ENCODE peak calls at places on chromosomes 12 and 14, in eight cellular contexts. One of them, this sample, is unnamed.

GRCh38 chr12:45907955-45908354 is 82.4 kb downstream of the SCAF11 start:
- DNase-seq in activated CD4-positive, alpha-beta T cell treated with anti-CD3 and anti-CD28 coated beads for 24 hours: no peak
- DNase-seq in heart left ventricle: no peak
- DNase-seq in stimulated activated CD4-positive, alpha-beta T cell treated with anti-CD3 and anti-CD28 coated beads, Interleukin-4, amount 100 ng/mL, for 48 hours: no peak
- DNase-seq in hippocampal formation: no peak
- DNase-seq in effector memory CD4-positive, alpha-beta T cell: no peak
- DNase-seq in neuronal stem cell: no peak
- DNase-seq in small intestine: no peak
- DNase-seq in this sample: no peak

GRCh38 chr14:68873379-68873778 is 80.5 kb upstream of the ZFP36L1 start:
- DNase-seq in activated CD4-positive, alpha-beta T cell treated with anti-CD3 and anti-CD28 coated beads for 24 hours: no peak
- DNase-seq in heart left ventricle: no peak
- DNase-seq in stimulated activated CD4-positive, alpha-beta T cell treated with anti-CD3 and anti-CD28 coated beads, Interleukin-4, amount 100 ng/mL, for 48 hours: no peak
- DNase-seq in hippocampal formation: no peak
- DNase-seq in effector memory CD4-positive, alpha-beta T cell: no peak
- DNase-seq in neuronal stem cell: no peak
- DNase-seq in small intestine: no peak
- DNase-seq in this sample: no peak

GRCh38 chr12:114631242-114631641 is 52.7 kb downstream of the TBX3 start:
- DNase-seq in activated CD4-positive, alpha-beta T cell treated with anti-CD3 and anti-CD28 coated beads for 24 hours: no peak
- DNase-seq in heart left ventricle: no peak
- DNase-seq in stimulated activated CD4-positive, alpha-beta T cell treated with anti-CD3 and anti-CD28 coated beads, Interleukin-4, amount 100 ng/mL, for 48 hours: no peak
- DNase-seq in hippocampal formation: no peak
- DNase-seq in effector memory CD4-positive, alpha-beta T cell: no peak
- DNase-seq in neuronal stem cell: no peak
- DNase-seq in small intestine: no peak
- DNase-seq in this sample: no peak

GRCh38 chr14:48890333-48890732 is 695.8 kb downstream of the RPS29 start:
- DNase-seq in activated CD4-positive, alpha-beta T cell treated with anti-CD3 and anti-CD28 coated beads for 24 hours: no peak
- DNase-seq in heart left ventricle: no peak
- DNase-seq in stimulated activated CD4-positive, alpha-beta T cell treated with anti-CD3 and anti-CD28 coated beads, Interleukin-4, amount 100 ng/mL, for 48 hours: no peak
- DNase-seq in hippocampal formation: no peak
- DNase-seq in effector memory CD4-positive, alpha-beta T cell: no peak
- DNase-seq in neuronal stem cell: no peak
- DNase-seq in small intestine: no peak
- DNase-seq in this sample: no peak

GRCh38 chr12:3061129-3061857 is 15.9 kb upstream of the TSPAN9 start:
- DNase-seq in activated CD4-positive, alpha-beta T cell treated with anti-CD3 and anti-CD28 coated beads for 24 hours: no peak
- DNase-seq in heart left ventricle: peak
- DNase-seq in stimulated activated CD4-positive, alpha-beta T cell treated with anti-CD3 and anti-CD28 coated beads, Interleukin-4, amount 100 ng/mL, for 48 hours: no peak
- DNase-seq in hippocampal formation: no peak
- DNase-seq in effector memory CD4-positive, alpha-beta T cell: no peak
- DNase-seq in neuronal stem cell: no peak
- DNase-seq in small intestine: no peak
- DNase-seq in this sample: peak

GRCh38 chr14:65214741-65215140 is 112.4 kb upstream of the MAX start:
- DNase-seq in activated CD4-positive, alpha-beta T cell treated with anti-CD3 and anti-CD28 coated beads for 24 hours: no peak
- DNase-seq in heart left ventricle: no peak
- DNase-seq in stimulated activated CD4-positive, alpha-beta T cell treated with anti-CD3 and anti-CD28 coated beads, Interleukin-4, amount 100 ng/mL, for 48 hours: no peak
- DNase-seq in hippocampal formation: no peak
- DNase-seq in effector memory CD4-positive, alpha-beta T cell: no peak
- DNase-seq in neuronal stem cell: no peak
- DNase-seq in small intestine: no peak
- DNase-seq in this sample: no peak

GRCh38 chr14:35332517-35333346 is 40.5 kb downstream of the PSMA6 start:
- DNase-seq in activated CD4-positive, alpha-beta T cell treated with anti-CD3 and anti-CD28 coated beads for 24 hours: peak
- DNase-seq in heart left ventricle: no peak
- DNase-seq in stimulated activated CD4-positive, alpha-beta T cell treated with anti-CD3 and anti-CD28 coated beads, Interleukin-4, amount 100 ng/mL, for 48 hours: peak
- DNase-seq in hippocampal formation: no peak
- DNase-seq in effector memory CD4-positive, alpha-beta T cell: no peak
- DNase-seq in neuronal stem cell: no peak
- DNase-seq in small intestine: peak
- DNase-seq in this sample: peak

GRCh38 chr14:92633274-92633616 is 115.2 kb downstream of the LGMN start:
- DNase-seq in activated CD4-positive, alpha-beta T cell treated with anti-CD3 and anti-CD28 coated beads for 24 hours: no peak
- DNase-seq in heart left ventricle: no peak
- DNase-seq in stimulated activated CD4-positive, alpha-beta T cell treated with anti-CD3 and anti-CD28 coated beads, Interleukin-4, amount 100 ng/mL, for 48 hours: no peak
- DNase-seq in hippocampal formation: no peak
- DNase-seq in effector memory CD4-positive, alpha-beta T cell: no peak
- DNase-seq in neuronal stem cell: no peak
- DNase-seq in small intestine: no peak
- DNase-seq in this sample: no peak

GRCh38 chr12:5260591-5261086 is 171.3 kb upstream of the NTF3 start:
- DNase-seq in activated CD4-positive, alpha-beta T cell treated with anti-CD3 and anti-CD28 coated beads for 24 hours: no peak
- DNase-seq in heart left ventricle: no peak
- DNase-seq in stimulated activated CD4-positive, alpha-beta T cell treated with anti-CD3 and anti-CD28 coated beads, Interleukin-4, amount 100 ng/mL, for 48 hours: no peak
- DNase-seq in hippocampal formation: no peak
- DNase-seq in effector memory CD4-positive, alpha-beta T cell: no peak
- DNase-seq in neuronal stem cell: no peak
- DNase-seq in small intestine: peak
- DNase-seq in this sample: peak

GRCh38 chr12:106682594-106683234 is 91.8 kb upstream of the RIC8B start:
- DNase-seq in activated CD4-positive, alpha-beta T cell treated with anti-CD3 and anti-CD28 coated beads for 24 hours: no peak
- DNase-seq in heart left ventricle: no peak
- DNase-seq in stimulated activated CD4-positive, alpha-beta T cell treated with anti-CD3 and anti-CD28 coated beads, Interleukin-4, amount 100 ng/mL, for 48 hours: no peak
- DNase-seq in hippocampal formation: no peak
- DNase-seq in effector memory CD4-positive, alpha-beta T cell: no peak
- DNase-seq in neuronal stem cell: no peak
- DNase-seq in small intestine: peak
- DNase-seq in this sample: no peak

GRCh38 chr14:50318031-50318626 is 6.0 kb downstream of the DMAC2L start:
- DNase-seq in activated CD4-positive, alpha-beta T cell treated with anti-CD3 and anti-CD28 coated beads for 24 hours: no peak
- DNase-seq in heart left ventricle: no peak
- DNase-seq in stimulated activated CD4-positive, alpha-beta T cell treated with anti-CD3 and anti-CD28 coated beads, Interleukin-4, amount 100 ng/mL, for 48 hours: no peak
- DNase-seq in hippocampal formation: peak
- DNase-seq in effector memory CD4-positive, alpha-beta T cell: no peak
- DNase-seq in neuronal stem cell: no peak
- DNase-seq in small intestine: peak
- DNase-seq in this sample: peak

This sample was measured in hepatocyte.